ENCODE peak calls at places on chromosomes 2 and 18, in ten cellular contexts. T is activated T-cell treated with anti-CD3 and anti-CD28 coated beads for 1 hour; N is aorta; X is astrocyte of the spinal cord; P is Calu3; K is ureter; Y is OCI-M1; W is NCI-H345; R is GM23338; C is activated CD4-positive, alpha-beta T cell treated with anti-CD3 and anti-CD28 coated beads for 4 hours. L is an unnamed sample.

GRCh38 chr18:32488078-32488477 is 17.4 kb upstream of the GAREM1 start:
- DNase-seq in T (no peak), N (no peak), X (no peak), P (no peak), K (no peak), Y (no peak), W (no peak), R (no peak), C (no peak), L (no peak)

GRCh38 chr2:182301093-182301492 is 125.7 kb downstream of the PDE1A start:
- DNase-seq in T (no peak), N (no peak), X (peak), P (no peak), K (no peak), Y (peak), W (no peak), R (no peak), C (no peak), L (no peak)

GRCh38 chr2:108911807-108912628 is 77.0 kb downstream of the EDAR start:
- DNase-seq in T (no peak), N (no peak), X (no peak), P (no peak), K (peak), Y (no peak), W (no peak), R (no peak), C (no peak), L (peak)

GRCh38 chr2:119059287-119059686 is 99.3 kb downstream of the C1QL2 start:
- DNase-seq in T (no peak), N (no peak), X (no peak), P (no peak), K (no peak), Y (no peak), W (no peak), R (no peak), C (no peak), L (no peak)

GRCh38 chr2:65287364-65287763 is 59.7 kb downstream of the ACTR2 start:
- DNase-seq in T (no peak), N (no peak), X (no peak), P (no peak), K (no peak), Y (no peak), W (no peak), R (no peak), C (no peak), L (no peak)

GRCh38 chr2:182404102-182404501 is 22.7 kb downstream of the PDE1A start:
- DNase-seq in T (no peak), N (no peak), X (peak), P (no peak), K (no peak), Y (no peak), W (no peak), R (no peak), C (no peak), L (no peak)

GRCh38 chr2:204321910-204322765 is 223.1 kb upstream of the PARD3B start:
- DNase-seq in T (no peak), N (peak), X (peak), P (peak), K (no peak), Y (no peak), W (no peak), R (no peak), C (no peak), L (no peak)

GRCh38 chr2:120736202-120736954 is 710 bp downstream of the GLI2 start:
- DNase-seq in T (no peak), N (no peak), X (peak), P (peak), K (no peak), Y (no peak), W (peak), R (peak), C (no peak), L (peak)

GRCh38 chr18:2515908-2516625 is 55.2 kb downstream of the METTL4 start:
- DNase-seq in T (no peak), N (no peak), X (peak), P (peak), K (no peak), Y (peak), W (no peak), R (no peak), C (no peak), L (no peak)

GRCh38 chr2:107001964-107002696 is 116.2 kb upstream of the ST6GAL2 start:
- DNase-seq in T (no peak), N (no peak), X (peak), P (no peak), K (no peak), Y (no peak), W (no peak), R (no peak), C (no peak), L (no peak)

GRCh38 chr2:67130526-67131309 is 266.4 kb upstream of the ETAA1 start:
- DNase-seq in T (no peak), N (no peak), X (peak), P (no peak), K (no peak), Y (no peak), W (no peak), R (no peak), C (no peak), L (no peak)

GRCh38 chr2:117853316-117853715 is 38.8 kb downstream of the DDX18 start:
- DNase-seq in T (no peak), N (no peak), X (no peak), P (no peak), K (no peak), Y (no peak), W (no peak), R (no peak), C (no peak), L (no peak)

GRCh38 chr2:44450806-44451205 is 89.1 kb downstream of the CAMKMT start:
- DNase-seq in T (no peak), N (no peak), X (no peak), P (no peak), K (no peak), Y (peak), W (no peak), R (no peak), C (no peak), L (no peak)